ENCODE peak calls at places on chromosomes 4 and X, in six cellular contexts. A, F, S, T, V and B are unnamed samples.
A peak's percentile ranks its signal among the peaks of the same experiment; 100 is the strongest.

GRCh38 chrX:76253432-76253831 is 80.6 kb downstream of the PBDC1 start:
- DNase-seq in F (no peak), V (peak; percentile 25), A (peak; percentile 18), S (no peak), T (no peak), B (peak; percentile 16)

GRCh38 chrX:140524556-140524955 is 19.7 kb upstream of the SOX3 start:
- DNase-seq in V (no peak), S (no peak), T (no peak), A (peak; percentile 84), F (no peak), B (no peak)

GRCh38 chr4:14168919-14169318 is 541.4 kb upstream of the BOD1L1 start:
- DNase-seq in T (no peak), F (no peak), A (peak; percentile 85), S (peak; percentile 36), V (peak; percentile 8), B (peak; percentile 94)

GRCh38 chr4:128861856-128862518 is 52.5 kb downstream of the JADE1 start:
- DNase-seq in F (no peak), A (no peak), S (no peak), T (no peak), V (no peak), B (no peak)

GRCh38 chr4:123562994-123563745 is 166.6 kb downstream of the SPRY1 start:
- DNase-seq in F (no peak), T (no peak), A (peak; percentile 58), V (no peak), S (no peak), B (no peak)

GRCh38 chrX:120761810-120762209 is 113.9 kb downstream of the CT47B1 start:
- DNase-seq in S (peak; percentile 93), F (no peak), V (no peak), T (no peak), A (peak; percentile 24), B (peak; percentile 87)

GRCh38 chr4:17310269-17310652 is 201.6 kb downstream of the QDPR start:
- DNase-seq in V (no peak), T (no peak), S (no peak), F (no peak), A (peak; percentile 81), B (peak; percentile 54)

GRCh38 chr4:73575667-73576066 is 44.6 kb downstream of the RASSF6 start:
- DNase-seq in V (no peak), T (no peak), S (no peak), A (no peak), F (no peak), B (no peak)

GRCh38 chr4:3168029-3168428 is 80.9 kb upstream of the MSANTD1 start:
- DNase-seq in V (peak; percentile 57), T (no peak), S (no peak), A (peak; percentile 56), F (no peak), B (peak; percentile 52)

GRCh38 chr4:55524844-55525571 is 21.7 kb downstream of the CLOCK start:
- DNase-seq in S (no peak), T (no peak), V (no peak), F (no peak), A (peak; percentile 29), B (no peak)

GRCh38 chr4:172850838-172851237 is 317.8 kb upstream of the GALNT7 start:
- DNase-seq in T (no peak), V (no peak), S (peak; percentile 79), A (peak; percentile 92), F (no peak), B (peak; percentile 90)

GRCh38 chrX:135086197-135086854 is 34.0 kb downstream of the ETDB start:
- DNase-seq in A (peak; percentile 51), F (no peak), V (peak; percentile 65), S (no peak), T (no peak), B (peak; percentile 71)

GRCh38 chr4:122842984-122843531 is 16.4 kb downstream of the FGF2 start:
- DNase-seq in A (no peak), F (no peak), S (no peak), V (no peak), T (no peak), B (no peak)

GRCh38 chr4:158121203-158121586 is 51.6 kb downstream of the GASK1B start:
- DNase-seq in F (no peak), A (peak; percentile 99), S (peak; percentile 92), T (no peak), V (no peak), B (peak; percentile 94)

GRCh38 chr4:82984459-82984858 is 26.2 kb downstream of the LIN54 start:
- DNase-seq in F (no peak), V (no peak), T (no peak), A (peak; percentile 69), S (peak; percentile 4), B (peak; percentile 26)

GRCh38 chr4:2757426-2757825 is 1.3 kb upstream of the TNIP2 start:
- DNase-seq in A (no peak), T (no peak), V (no peak), S (no peak), F (no peak), B (no peak)

GRCh38 chrX:149145845-149146285 is 359.2 kb downstream of the IDS start:
- DNase-seq in S (no peak), F (no peak), T (no peak), V (no peak), A (peak; percentile 39), B (no peak)

GRCh38 chr4:1984406-1985191 is 24.2 kb downstream of the NELFA start:
- DNase-seq in A (no peak), S (no peak), T (peak; percentile 43), F (peak; percentile 60), V (no peak), B (no peak)

GRCh38 chrX:39158801-39159657 is 357.8 kb downstream of the MID1IP1 start:
- DNase-seq in V (peak; percentile 62), T (no peak), A (peak; percentile 97), F (no peak), S (peak; percentile 5), B (no peak)

GRCh38 chr4:100736651-100737450 is 219.0 kb upstream of the EMCN start:
- DNase-seq in S (peak; percentile 32), F (no peak), V (no peak), T (no peak), A (peak; percentile 95), B (peak; percentile 74)

GRCh38 chrX:19889582-19890342 is 2.4 kb upstream of the SH3KBP1 start:
- DNase-seq in F (no peak), T (no peak), V (peak; percentile 86), A (peak; percentile 73), S (no peak), B (peak; percentile 47)

GRCh38 chrX:150007356-150007755 is 69.1 kb upstream of the EOLA2 start:
- DNase-seq in S (no peak), V (no peak), T (no peak), F (no peak), A (no peak), B (no peak)

GRCh38 chr4:17889692-17890091 is 78.9 kb downstream of the NCAPG start:
- DNase-seq in T (no peak), S (no peak), F (no peak), A (no peak), V (no peak), B (no peak)

GRCh38 chr4:123350191-123350544 is 46.4 kb upstream of the SPRY1 start:
- DNase-seq in F (no peak), A (peak; percentile 20), V (peak; percentile 11), S (no peak), T (no peak), B (no peak)

GRCh38 chr4:128381748-128382559 is 94.3 kb upstream of the PGRMC2 start:
- DNase-seq in F (no peak), T (no peak), S (no peak), V (no peak), A (no peak), B (no peak)

GRCh38 chr4:23429497-23429896 is 460.4 kb downstream of the PPARGC1A start:
- DNase-seq in V (no peak), S (no peak), A (no peak), F (no peak), T (no peak), B (no peak)

GRCh38 chrX:136457303-136457917 is 30.3 kb upstream of the BRS3 start:
- DNase-seq in F (no peak), T (no peak), S (no peak), A (no peak), V (no peak), B (no peak)

GRCh38 chr4:94871644-94872305 is 114.0 kb downstream of the BMPR1B start:
- DNase-seq in S (no peak), A (peak; percentile 17), V (no peak), T (no peak), F (no peak), B (no peak)

GRCh38 chrX:155094468-155095061 is 23.3 kb downstream of the BRCC3 start:
- DNase-seq in F (no peak), V (peak; percentile 43), S (no peak), T (no peak), A (peak; percentile 10), B (peak; percentile 53)

GRCh38 chr4:794911-795725 is 30.8 kb downstream of the CPLX1 start:
- DNase-seq in T (peak; percentile 85), F (peak; percentile 89), A (no peak), V (no peak), S (no peak), B (no peak)

GRCh38 chr4:10180927-10181744 is 64.5 kb upstream of the WDR1 start:
- DNase-seq in V (no peak), A (peak; percentile 7), S (no peak), T (no peak), F (no peak), B (peak; percentile 48)

GRCh38 chrX:120857240-120857639 is 18.4 kb downstream of the CT47B1 start:
- DNase-seq in A (no peak), T (no peak), V (peak; percentile 2), F (no peak), S (no peak), B (no peak)

GRCh38 chr4:56823933-56824600 is 2.6 kb upstream of the SPINK2 start:
- DNase-seq in A (no peak), S (no peak), V (no peak), F (no peak), T (no peak), B (no peak)